ENCODE peak calls at places on chromosome 2, in six cellular contexts. One of them, this sample, is unnamed.
A peak's percentile ranks its signal among the peaks of the same experiment; 100 is the strongest.

GRCh38 chr2:86157009-86157556 is 38.2 kb downstream of the IMMT start:
- DNase-seq in stimulated activated CD4-positive, alpha-beta T cell treated with anti-CD3 and anti-CD28 coated beads, Interleukin-12 subunit alpha, Interleukin-12 subunit beta, amount 100 ng/mL, for 48 hours: no peak
- DNase-seq in activated naive CD4-positive, alpha-beta T cell: no peak
- DNase-seq in HT1080: no peak
- DNase-seq in GM23248: no peak
- DNase-seq in GM13977: no peak
- DNase-seq in this sample: no peak

GRCh38 chr2:10223932-10224720 is 78.6 kb upstream of the HPCAL1 start:
- DNase-seq in stimulated activated CD4-positive, alpha-beta T cell treated with anti-CD3 and anti-CD28 coated beads, Interleukin-12 subunit alpha, Interleukin-12 subunit beta, amount 100 ng/mL, for 48 hours: no peak
- DNase-seq in activated naive CD4-positive, alpha-beta T cell: no peak
- DNase-seq in HT1080: no peak
- DNase-seq in GM23248: no peak
- DNase-seq in GM13977: no peak
- DNase-seq in this sample: no peak

GRCh38 chr2:167048829-167049228 is 160.5 kb downstream of the XIRP2 start:
- DNase-seq in HT1080: no peak
- DNase-seq in GM13977: no peak
- DNase-seq in GM23248: no peak
- DNase-seq in stimulated activated CD4-positive, alpha-beta T cell treated with anti-CD3 and anti-CD28 coated beads, Interleukin-12 subunit alpha, Interleukin-12 subunit beta, amount 100 ng/mL, for 48 hours: no peak
- DNase-seq in activated naive CD4-positive, alpha-beta T cell: no peak
- DNase-seq in this sample: no peak

GRCh38 chr2:11580697-11581096 is 46.9 kb downstream of the GREB1 start:
- DNase-seq in GM13977: no peak
- DNase-seq in HT1080: no peak
- DNase-seq in activated naive CD4-positive, alpha-beta T cell: no peak
- DNase-seq in GM23248: no peak
- DNase-seq in stimulated activated CD4-positive, alpha-beta T cell treated with anti-CD3 and anti-CD28 coated beads, Interleukin-12 subunit alpha, Interleukin-12 subunit beta, amount 100 ng/mL, for 48 hours: no peak
- DNase-seq in this sample: no peak

GRCh38 chr2:169511818-169512217 is 2.3 kb downstream of the KLHL41 start:
- DNase-seq in GM13977: no peak
- DNase-seq in stimulated activated CD4-positive, alpha-beta T cell treated with anti-CD3 and anti-CD28 coated beads, Interleukin-12 subunit alpha, Interleukin-12 subunit beta, amount 100 ng/mL, for 48 hours: no peak
- DNase-seq in HT1080: no peak
- DNase-seq in GM23248: no peak
- DNase-seq in activated naive CD4-positive, alpha-beta T cell: no peak
- DNase-seq in this sample: no peak

GRCh38 chr2:18795881-18796280 is 206.5 kb upstream of the NT5C1B start:
- DNase-seq in GM13977: no peak
- DNase-seq in stimulated activated CD4-positive, alpha-beta T cell treated with anti-CD3 and anti-CD28 coated beads, Interleukin-12 subunit alpha, Interleukin-12 subunit beta, amount 100 ng/mL, for 48 hours: no peak
- DNase-seq in GM23248: peak; percentile 53
- DNase-seq in HT1080: no peak
- DNase-seq in activated naive CD4-positive, alpha-beta T cell: no peak
- DNase-seq in this sample: no peak

GRCh38 chr2:119682578-119682977 is 3.6 kb downstream of the TMEM177 start:
- DNase-seq in stimulated activated CD4-positive, alpha-beta T cell treated with anti-CD3 and anti-CD28 coated beads, Interleukin-12 subunit alpha, Interleukin-12 subunit beta, amount 100 ng/mL, for 48 hours: no peak
- DNase-seq in GM13977: no peak
- DNase-seq in HT1080: no peak
- DNase-seq in activated naive CD4-positive, alpha-beta T cell: no peak
- DNase-seq in GM23248: no peak
- DNase-seq in this sample: no peak

GRCh38 chr2:71358931-71359671 is 27.5 kb downstream of the ZNF638 start:
- DNase-seq in activated naive CD4-positive, alpha-beta T cell: no peak
- DNase-seq in GM13977: no peak
- DNase-seq in HT1080: peak; percentile 63
- DNase-seq in GM23248: peak; percentile 93
- DNase-seq in stimulated activated CD4-positive, alpha-beta T cell treated with anti-CD3 and anti-CD28 coated beads, Interleukin-12 subunit alpha, Interleukin-12 subunit beta, amount 100 ng/mL, for 48 hours: no peak
- DNase-seq in this sample: no peak

GRCh38 chr2:207483477-207483876 is 46.3 kb upstream of the CREB1 start:
- DNase-seq in HT1080: no peak
- DNase-seq in GM23248: no peak
- DNase-seq in stimulated activated CD4-positive, alpha-beta T cell treated with anti-CD3 and anti-CD28 coated beads, Interleukin-12 subunit alpha, Interleukin-12 subunit beta, amount 100 ng/mL, for 48 hours: no peak
- DNase-seq in activated naive CD4-positive, alpha-beta T cell: no peak
- DNase-seq in GM13977: no peak
- DNase-seq in this sample: no peak

GRCh38 chr2:120823551-120823950 is 87.9 kb downstream of the GLI2 start:
- DNase-seq in GM23248: no peak
- DNase-seq in activated naive CD4-positive, alpha-beta T cell: no peak
- DNase-seq in HT1080: no peak
- DNase-seq in GM13977: no peak
- DNase-seq in stimulated activated CD4-positive, alpha-beta T cell treated with anti-CD3 and anti-CD28 coated beads, Interleukin-12 subunit alpha, Interleukin-12 subunit beta, amount 100 ng/mL, for 48 hours: no peak
- DNase-seq in this sample: no peak

GRCh38 chr2:133790706-133791105 is 222.4 kb upstream of the NCKAP5 start:
- DNase-seq in stimulated activated CD4-positive, alpha-beta T cell treated with anti-CD3 and anti-CD28 coated beads, Interleukin-12 subunit alpha, Interleukin-12 subunit beta, amount 100 ng/mL, for 48 hours: no peak
- DNase-seq in HT1080: peak; percentile 23
- DNase-seq in activated naive CD4-positive, alpha-beta T cell: no peak
- DNase-seq in GM13977: no peak
- DNase-seq in GM23248: peak; percentile 67
- DNase-seq in this sample: no peak

GRCh38 chr2:149152597-149152996 is 114.1 kb downstream of the LYPD6B start:
- DNase-seq in GM23248: no peak
- DNase-seq in stimulated activated CD4-positive, alpha-beta T cell treated with anti-CD3 and anti-CD28 coated beads, Interleukin-12 subunit alpha, Interleukin-12 subunit beta, amount 100 ng/mL, for 48 hours: no peak
- DNase-seq in activated naive CD4-positive, alpha-beta T cell: no peak
- DNase-seq in GM13977: no peak
- DNase-seq in HT1080: peak; percentile 23
- DNase-seq in this sample: no peak

GRCh38 chr2:233816771-233817170 is 37.6 kb downstream of the HJURP start:
- DNase-seq in GM23248: no peak
- DNase-seq in GM13977: no peak
- DNase-seq in HT1080: no peak
- DNase-seq in activated naive CD4-positive, alpha-beta T cell: no peak
- DNase-seq in stimulated activated CD4-positive, alpha-beta T cell treated with anti-CD3 and anti-CD28 coated beads, Interleukin-12 subunit alpha, Interleukin-12 subunit beta, amount 100 ng/mL, for 48 hours: no peak
- DNase-seq in this sample: no peak

This sample was measured in esophagus squamous epithelium.